ENCODE peak calls at places on chromosomes 7 and 10, in ten cellular contexts. One of them, this sample, is unnamed. For H3K36me3, the result is how much of the 10 kb centered on the place peaks cover.

GRCh38 chr7:151664268-151664667 is 144.6 kb upstream of the RHEB start:
- DNase-seq in adrenal gland: no peak
- DNase-seq in Peyer's patch: no peak
- DNase-seq in transverse colon: no peak
- DNase-seq in heart left ventricle: no peak
- DNase-seq in ovary: no peak
- DNase-seq in thyroid gland: no peak
- DNase-seq in testis: no peak
- DNase-seq in uterus: no peak
- DNase-seq in body of pancreas: no peak
- DNase-seq in this sample: no peak

GRCh38 chr7:122736183-122736582 is 33.5 kb upstream of the RNF148 start:
- DNase-seq in adrenal gland: no peak
- DNase-seq in Peyer's patch: no peak
- DNase-seq in transverse colon: no peak
- DNase-seq in heart left ventricle: no peak
- DNase-seq in ovary: no peak
- DNase-seq in thyroid gland: no peak
- DNase-seq in testis: no peak
- DNase-seq in uterus: no peak
- DNase-seq in body of pancreas: no peak
- DNase-seq in this sample: no peak

GRCh38 chr10:132859084-132859855 is 73.3 kb upstream of the NKX6-2 start:
- DNase-seq in adrenal gland: no peak
- DNase-seq in Peyer's patch: peak
- DNase-seq in transverse colon: no peak
- DNase-seq in heart left ventricle: peak
- DNase-seq in ovary: no peak
- DNase-seq in thyroid gland: no peak
- DNase-seq in testis: no peak
- DNase-seq in uterus: peak
- DNase-seq in body of pancreas: peak
- DNase-seq in this sample: no peak

GRCh38 chr7:64867863-64868440 is 35.1 kb upstream of the ZNF273 start:
- DNase-seq in adrenal gland: no peak
- DNase-seq in Peyer's patch: no peak
- DNase-seq in transverse colon: no peak
- DNase-seq in heart left ventricle: no peak
- DNase-seq in ovary: no peak
- DNase-seq in thyroid gland: no peak
- DNase-seq in testis: no peak
- DNase-seq in uterus: peak
- DNase-seq in body of pancreas: no peak
- DNase-seq in this sample: no peak

GRCh38 chr10:131997366-131998049 is 15.8 kb upstream of the BNIP3 start:
- DNase-seq in adrenal gland: peak
- DNase-seq in Peyer's patch: no peak
- DNase-seq in transverse colon: peak
- DNase-seq in heart left ventricle: peak
- DNase-seq in ovary: peak
- DNase-seq in thyroid gland: peak
- DNase-seq in testis: peak
- DNase-seq in uterus: peak
- DNase-seq in body of pancreas: peak
- DNase-seq in this sample: peak

GRCh38 chr10:87578160-87578559 is 73.5 kb downstream of the MINPP1 start:
- DNase-seq in adrenal gland: no peak
- DNase-seq in Peyer's patch: no peak
- DNase-seq in transverse colon: no peak
- DNase-seq in heart left ventricle: no peak
- DNase-seq in ovary: no peak
- DNase-seq in thyroid gland: no peak
- DNase-seq in testis: no peak
- DNase-seq in uterus: no peak
- DNase-seq in body of pancreas: no peak
- DNase-seq in this sample: no peak

GRCh38 chr7:140719711-140720110 is 23.2 kb downstream of the NDUFB2 start:
- DNase-seq in adrenal gland: no peak
- DNase-seq in Peyer's patch: no peak
- DNase-seq in transverse colon: no peak
- DNase-seq in heart left ventricle: no peak
- DNase-seq in ovary: no peak
- DNase-seq in thyroid gland: peak
- DNase-seq in testis: no peak
- DNase-seq in uterus: no peak
- DNase-seq in body of pancreas: no peak
- DNase-seq in this sample: no peak

GRCh38 chr7:127751723-127752448 is 99.9 kb downstream of the SND1 start:
- DNase-seq in adrenal gland: peak
- DNase-seq in Peyer's patch: no peak
- DNase-seq in transverse colon: no peak
- DNase-seq in heart left ventricle: no peak
- DNase-seq in ovary: no peak
- DNase-seq in thyroid gland: peak
- DNase-seq in testis: no peak
- DNase-seq in uterus: no peak
- DNase-seq in body of pancreas: peak
- DNase-seq in this sample: no peak

GRCh38 chr7:112204776-112205347 is 1.3 kb downstream of the DOCK4 start:
- DNase-seq in adrenal gland: peak
- DNase-seq in Peyer's patch: no peak
- DNase-seq in transverse colon: no peak
- DNase-seq in heart left ventricle: no peak
- DNase-seq in ovary: no peak
- DNase-seq in thyroid gland: peak
- DNase-seq in testis: no peak
- DNase-seq in uterus: no peak
- DNase-seq in body of pancreas: no peak
- DNase-seq in this sample: peak

GRCh38 chr10:132007681-132008080 is 26.0 kb upstream of the BNIP3 start:
- DNase-seq in adrenal gland: no peak
- DNase-seq in Peyer's patch: no peak
- DNase-seq in transverse colon: no peak
- DNase-seq in heart left ventricle: no peak
- DNase-seq in ovary: no peak
- DNase-seq in thyroid gland: peak
- DNase-seq in testis: no peak
- DNase-seq in uterus: no peak
- DNase-seq in body of pancreas: no peak
- DNase-seq in this sample: peak

GRCh38 chr7:116740758-116741462 is 68.9 kb downstream of the MET start:
- DNase-seq in adrenal gland: no peak
- DNase-seq in Peyer's patch: no peak
- DNase-seq in transverse colon: no peak
- DNase-seq in heart left ventricle: no peak
- DNase-seq in ovary: no peak
- DNase-seq in thyroid gland: peak
- DNase-seq in testis: no peak
- DNase-seq in uterus: no peak
- DNase-seq in body of pancreas: no peak
- DNase-seq in this sample: no peak

GRCh38 chr7:22675917-22676343 is 51.1 kb upstream of the IL6 start:
- DNase-seq in adrenal gland: no peak
- DNase-seq in Peyer's patch: no peak
- DNase-seq in transverse colon: peak
- DNase-seq in heart left ventricle: no peak
- DNase-seq in ovary: no peak
- DNase-seq in thyroid gland: peak
- DNase-seq in testis: no peak
- DNase-seq in uterus: no peak
- DNase-seq in body of pancreas: no peak
- DNase-seq in this sample: no peak

GRCh38 chr10:110528224-110528997 is 30.7 kb downstream of the DUSP5 start:
- DNase-seq in adrenal gland: no peak
- DNase-seq in Peyer's patch: no peak
- DNase-seq in transverse colon: no peak
- DNase-seq in heart left ventricle: no peak
- DNase-seq in ovary: no peak
- DNase-seq in thyroid gland: no peak
- DNase-seq in testis: no peak
- DNase-seq in uterus: no peak
- DNase-seq in body of pancreas: no peak
- DNase-seq in this sample: no peak

GRCh38 chr10:132649651-132650360 is 112.2 kb downstream of the INPP5A start:
- DNase-seq in adrenal gland: no peak
- DNase-seq in Peyer's patch: peak
- DNase-seq in transverse colon: no peak
- DNase-seq in heart left ventricle: peak
- DNase-seq in ovary: no peak
- DNase-seq in thyroid gland: no peak
- DNase-seq in testis: no peak
- DNase-seq in uterus: no peak
- DNase-seq in body of pancreas: no peak
- DNase-seq in this sample: no peak

GRCh38 chr7:131726031-131726430 is 169.6 kb upstream of the PODXL start:
- DNase-seq in adrenal gland: no peak
- DNase-seq in Peyer's patch: no peak
- DNase-seq in transverse colon: no peak
- DNase-seq in heart left ventricle: no peak
- DNase-seq in ovary: no peak
- DNase-seq in thyroid gland: no peak
- DNase-seq in testis: no peak
- DNase-seq in uterus: no peak
- DNase-seq in body of pancreas: no peak
- DNase-seq in this sample: no peak
- H3K27ac ChIP-seq in adrenal gland: no peak
- H3K27ac ChIP-seq in Peyer's patch: no peak
- H3K27ac ChIP-seq in transverse colon: no peak
- H3K27ac ChIP-seq in heart left ventricle: no peak
- H3K27ac ChIP-seq in ovary: no peak
- H3K27ac ChIP-seq in thyroid gland: no peak
- H3K27ac ChIP-seq in testis: no peak
- H3K27ac ChIP-seq in uterus: no peak
- H3K27ac ChIP-seq in body of pancreas: no peak
- H3K27ac ChIP-seq in this sample: no peak

GRCh38 chr7:55104123-55104522 is 85.3 kb downstream of the EGFR start:
- DNase-seq in adrenal gland: no peak
- DNase-seq in Peyer's patch: no peak
- DNase-seq in transverse colon: no peak
- DNase-seq in heart left ventricle: no peak
- DNase-seq in ovary: no peak
- DNase-seq in thyroid gland: no peak
- DNase-seq in testis: no peak
- DNase-seq in uterus: no peak
- DNase-seq in body of pancreas: no peak
- DNase-seq in this sample: no peak
- TF ChIP-seq POLR2A in adrenal gland: no peak
- TF ChIP-seq POLR2A in Peyer's patch: no peak
- TF ChIP-seq POLR2A in transverse colon: no peak
- TF ChIP-seq POLR2A in heart left ventricle: no peak
- TF ChIP-seq POLR2A in ovary: no peak
- TF ChIP-seq POLR2A in thyroid gland: no peak
- TF ChIP-seq POLR2A in testis: no peak
- TF ChIP-seq POLR2A in uterus: no peak
- TF ChIP-seq POLR2A in body of pancreas: no peak
- TF ChIP-seq POLR2A in this sample: no peak

GRCh38 chr7:20507157-20507556 is 108.3 kb upstream of the ABCB5 start:
- DNase-seq in adrenal gland: no peak
- DNase-seq in Peyer's patch: no peak
- DNase-seq in transverse colon: no peak
- DNase-seq in heart left ventricle: no peak
- DNase-seq in ovary: no peak
- DNase-seq in thyroid gland: no peak
- DNase-seq in testis: no peak
- DNase-seq in uterus: no peak
- DNase-seq in body of pancreas: no peak
- DNase-seq in this sample: no peak

GRCh38 chr7:20509892-20510645 is 105.4 kb upstream of the ABCB5 start:
- DNase-seq in adrenal gland: no peak
- DNase-seq in Peyer's patch: no peak
- DNase-seq in transverse colon: no peak
- DNase-seq in heart left ventricle: no peak
- DNase-seq in ovary: no peak
- DNase-seq in thyroid gland: no peak
- DNase-seq in testis: no peak
- DNase-seq in uterus: no peak
- DNase-seq in body of pancreas: no peak
- DNase-seq in this sample: no peak

GRCh38 chr7:20504060-20504459 is 111.4 kb upstream of the ABCB5 start:
- DNase-seq in adrenal gland: no peak
- DNase-seq in Peyer's patch: no peak
- DNase-seq in transverse colon: no peak
- DNase-seq in heart left ventricle: no peak
- DNase-seq in ovary: no peak
- DNase-seq in thyroid gland: no peak
- DNase-seq in testis: no peak
- DNase-seq in uterus: no peak
- DNase-seq in body of pancreas: no peak
- DNase-seq in this sample: no peak

GRCh38 chr7:20506175-20506574 is 109.3 kb upstream of the ABCB5 start:
- DNase-seq in adrenal gland: no peak
- DNase-seq in Peyer's patch: no peak
- DNase-seq in transverse colon: no peak
- DNase-seq in heart left ventricle: no peak
- DNase-seq in ovary: no peak
- DNase-seq in thyroid gland: no peak
- DNase-seq in testis: no peak
- DNase-seq in uterus: no peak
- DNase-seq in body of pancreas: no peak
- DNase-seq in this sample: no peak

DNA sequence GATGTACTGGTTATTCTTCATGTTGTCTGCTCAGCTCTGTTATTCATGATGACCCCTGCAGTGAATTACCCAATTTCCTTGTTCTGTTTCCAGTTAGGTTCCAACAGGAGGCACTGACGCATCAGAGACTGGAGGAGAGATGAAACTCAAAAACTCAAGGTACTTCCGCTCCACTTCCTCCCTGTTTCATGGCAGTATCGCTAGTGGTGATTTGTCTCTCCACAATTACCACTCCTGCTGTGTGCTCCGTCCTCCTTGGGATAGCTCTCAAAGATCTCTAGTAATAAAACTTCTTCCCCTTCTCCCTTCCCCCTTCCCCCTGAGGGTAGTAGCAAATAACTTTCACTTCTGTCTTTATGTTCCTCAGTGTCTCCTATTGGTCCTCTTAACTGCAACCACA is 107.4 kb upstream of the ABCB5 start:
- DNase-seq in adrenal gland: peak
- DNase-seq in Peyer's patch: no peak
- DNase-seq in transverse colon: no peak
- DNase-seq in heart left ventricle: no peak
- DNase-seq in ovary: no peak
- DNase-seq in thyroid gland: no peak
- DNase-seq in testis: no peak
- DNase-seq in uterus: no peak
- DNase-seq in body of pancreas: no peak
- DNase-seq in this sample: no peak
- H3K36me3 ChIP-seq in adrenal gland: under half
- H3K36me3 ChIP-seq in Peyer's patch: under half
- H3K36me3 ChIP-seq in transverse colon: under half
- H3K36me3 ChIP-seq in heart left ventricle: under half
- H3K36me3 ChIP-seq in ovary: under half
- H3K36me3 ChIP-seq in thyroid gland: under half
- H3K36me3 ChIP-seq in testis: under half
- H3K36me3 ChIP-seq in uterus: under half
- H3K36me3 ChIP-seq in body of pancreas: under half
- H3K36me3 ChIP-seq in this sample: under half

DNA sequence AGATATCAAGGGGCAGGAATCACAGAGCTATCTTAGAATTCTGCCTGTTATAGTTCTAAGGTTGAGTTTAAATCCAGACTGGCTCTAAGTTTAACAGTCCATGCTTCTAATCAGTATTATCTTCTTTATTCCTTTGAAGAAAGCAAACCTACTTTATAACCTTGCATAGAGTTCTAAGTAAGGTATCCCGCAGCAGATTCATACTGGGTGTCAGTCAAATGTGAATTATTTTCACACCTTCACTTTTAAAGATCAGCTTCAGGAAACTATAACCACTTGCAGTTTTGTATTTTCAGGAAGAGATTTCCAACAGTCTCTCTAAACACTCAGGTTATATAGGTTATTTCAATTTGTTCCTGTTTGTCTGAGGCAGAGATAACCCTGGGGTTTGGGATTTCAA is 21.2 kb downstream of the STAMBPL1 start:
- DNase-seq in adrenal gland: no peak
- DNase-seq in Peyer's patch: no peak
- DNase-seq in transverse colon: no peak
- DNase-seq in heart left ventricle: no peak
- DNase-seq in ovary: no peak
- DNase-seq in thyroid gland: no peak
- DNase-seq in testis: no peak
- DNase-seq in uterus: no peak
- DNase-seq in body of pancreas: no peak
- DNase-seq in this sample: no peak
- H3K27ac ChIP-seq in adrenal gland: no peak
- H3K27ac ChIP-seq in Peyer's patch: peak
- H3K27ac ChIP-seq in transverse colon: peak
- H3K27ac ChIP-seq in heart left ventricle: no peak
- H3K27ac ChIP-seq in ovary: no peak
- H3K27ac ChIP-seq in thyroid gland: no peak
- H3K27ac ChIP-seq in testis: no peak
- H3K27ac ChIP-seq in uterus: no peak
- H3K27ac ChIP-seq in body of pancreas: no peak
- H3K27ac ChIP-seq in this sample: no peak

This sample was measured in prostate gland.